ENCODE peak calls at places on chromosomes 16 and 17, in seven cellular contexts. One of them, this sample, is unnamed.

GRCh38 chr17:27276653-27277156 is 17.2 kb upstream of the WSB1 start:
- DNase-seq in colonic mucosa: no peak
- DNase-seq in HEK293T: no peak
- DNase-seq in HS-27A: no peak
- DNase-seq in GM06990: no peak
- DNase-seq in iPS-NIHi11: peak
- DNase-seq in aorta: no peak
- DNase-seq in this sample: no peak

GRCh38 chr17:55734128-55734781 is 11.6 kb upstream of the TMEM100 start:
- DNase-seq in HS-27A: no peak
- DNase-seq in HEK293T: no peak
- DNase-seq in aorta: no peak
- DNase-seq in GM06990: no peak
- DNase-seq in colonic mucosa: no peak
- DNase-seq in iPS-NIHi11: peak
- DNase-seq in this sample: no peak

GRCh38 chr16:89828199-89828869 is at the start of gene SPIRE2:
- DNase-seq in iPS-NIHi11: peak
- DNase-seq in HEK293T: peak
- DNase-seq in GM06990: peak
- DNase-seq in aorta: peak
- DNase-seq in HS-27A: no peak
- DNase-seq in colonic mucosa: peak
- DNase-seq in this sample: peak

GRCh38 chr17:42674755-42675347 is 1.9 kb downstream of the PLEKHH3 start:
- DNase-seq in aorta: no peak
- DNase-seq in iPS-NIHi11: peak
- DNase-seq in HEK293T: no peak
- DNase-seq in GM06990: no peak
- DNase-seq in HS-27A: no peak
- DNase-seq in colonic mucosa: no peak
- DNase-seq in this sample: no peak

GRCh38 chr16:13873835-13874438 is 46.0 kb upstream of the ERCC4 start:
- DNase-seq in colonic mucosa: no peak
- DNase-seq in iPS-NIHi11: peak
- DNase-seq in HEK293T: peak
- DNase-seq in GM06990: no peak
- DNase-seq in HS-27A: no peak
- DNase-seq in aorta: no peak
- DNase-seq in this sample: no peak

GRCh38 chr17:45423304-45423703 is 9.4 kb downstream of the ARHGAP27 start:
- DNase-seq in colonic mucosa: no peak
- DNase-seq in GM06990: no peak
- DNase-seq in aorta: no peak
- DNase-seq in HS-27A: no peak
- DNase-seq in iPS-NIHi11: no peak
- DNase-seq in HEK293T: no peak
- DNase-seq in this sample: no peak

GRCh38 chr16:15966420-15967222 is 17.2 kb downstream of the ABCC1 start:
- DNase-seq in HEK293T: no peak
- DNase-seq in HS-27A: peak
- DNase-seq in colonic mucosa: no peak
- DNase-seq in GM06990: no peak
- DNase-seq in iPS-NIHi11: peak
- DNase-seq in aorta: no peak
- DNase-seq in this sample: peak

GRCh38 chr17:28145348-28145747 is 102.9 kb downstream of the NLK start:
- DNase-seq in iPS-NIHi11: no peak
- DNase-seq in GM06990: no peak
- DNase-seq in HEK293T: no peak
- DNase-seq in HS-27A: no peak
- DNase-seq in colonic mucosa: no peak
- DNase-seq in aorta: no peak
- DNase-seq in this sample: peak

GRCh38 chr17:45649796-45650195 is 134.3 kb upstream of the CRHR1 start:
- DNase-seq in HS-27A: no peak
- DNase-seq in GM06990: no peak
- DNase-seq in iPS-NIHi11: no peak
- DNase-seq in aorta: peak
- DNase-seq in HEK293T: no peak
- DNase-seq in colonic mucosa: no peak
- DNase-seq in this sample: no peak

GRCh38 chr17:14840616-14841231 is 424.4 kb downstream of the PMP22 start:
- DNase-seq in GM06990: no peak
- DNase-seq in iPS-NIHi11: no peak
- DNase-seq in colonic mucosa: no peak
- DNase-seq in HS-27A: peak
- DNase-seq in HEK293T: no peak
- DNase-seq in aorta: no peak
- DNase-seq in this sample: peak

GRCh38 chr16:50298075-50298460 is 31.7 kb downstream of the ADCY7 start:
- DNase-seq in colonic mucosa: no peak
- DNase-seq in HEK293T: no peak
- DNase-seq in HS-27A: no peak
- DNase-seq in aorta: no peak
- DNase-seq in iPS-NIHi11: no peak
- DNase-seq in GM06990: peak
- DNase-seq in this sample: no peak

GRCh38 chr16:59886021-59886420 is 1151.9 kb upstream of the GOT2 start:
- DNase-seq in colonic mucosa: no peak
- DNase-seq in HEK293T: no peak
- DNase-seq in aorta: no peak
- DNase-seq in GM06990: no peak
- DNase-seq in iPS-NIHi11: no peak
- DNase-seq in HS-27A: no peak
- DNase-seq in this sample: peak

This sample was measured in brain microvascular endothelial cell.